ENCODE peak calls at places on chromosomes 11 and 22, in ten cellular contexts. O, S, B, U, K, L, H, C, V and M are unnamed samples.

GRCh38 chr11:73801136-73801535 is 13.5 kb downstream of the MRPL48 start:
- DNase-seq in O (no peak), S (no peak), B (no peak), U (no peak), K (no peak), L (no peak), H (no peak), C (no peak), V (no peak), M (no peak)

GRCh38 chr11:12687740-12688139 is 13.5 kb downstream of the TEAD1 start:
- DNase-seq in O (no peak), S (no peak), B (no peak), U (no peak), K (no peak), L (no peak), H (no peak), C (no peak), V (no peak), M (no peak)

GRCh38 chr11:130383363-130384168 is 44.8 kb downstream of the ADAMTS8 start:
- DNase-seq in O (no peak), S (peak), B (no peak), U (peak), K (no peak), L (no peak), H (no peak), C (no peak), V (peak), M (peak)

GRCh38 chr22:44033689-44034088 is 9.6 kb downstream of the PARVB start:
- DNase-seq in O (no peak), S (no peak), B (no peak), U (no peak), K (no peak), L (no peak), H (no peak), C (no peak), V (no peak), M (no peak)

GRCh38 chr11:65651589-65652510 is 10.9 kb downstream of the RELA start:
- DNase-seq in O (no peak), S (no peak), B (no peak), U (no peak), K (no peak), L (peak), H (no peak), C (peak), V (no peak), M (peak)

GRCh38 chr22:37109242-37109917 is at the start of gene TMPRSS6:
- DNase-seq in O (no peak), S (no peak), B (no peak), U (no peak), K (no peak), L (no peak), H (no peak), C (no peak), V (no peak), M (no peak)

GRCh38 chr11:127252321-127252720 is 251.8 kb upstream of the KIRREL3 start:
- DNase-seq in O (no peak), S (no peak), B (no peak), U (no peak), K (no peak), L (no peak), H (no peak), C (no peak), V (no peak), M (no peak)

GRCh38 chr11:114085965-114086364 is 26.5 kb downstream of the ZBTB16 start:
- DNase-seq in O (no peak), S (no peak), B (no peak), U (no peak), K (no peak), L (peak), H (peak), C (no peak), V (no peak), M (no peak)

GRCh38 chr11:28962492-28962891 is 854.3 kb downstream of the METTL15 start:
- DNase-seq in O (no peak), S (no peak), B (no peak), U (no peak), K (no peak), L (no peak), H (no peak), C (no peak), V (no peak), M (no peak)

GRCh38 chr11:56013805-56014204 is 13.6 kb upstream of the OR5AS1 start:
- DNase-seq in O (no peak), S (no peak), B (no peak), U (no peak), K (no peak), L (no peak), H (no peak), C (no peak), V (no peak), M (no peak)

GRCh38 chr11:88478136-88478785 is 140.7 kb upstream of the CTSC start:
- DNase-seq in O (no peak), S (no peak), B (no peak), U (no peak), K (no peak), L (peak), H (peak), C (no peak), V (no peak), M (no peak)